ENCODE peak calls at places on chromosomes 13 and 19, in five cellular contexts. One of them, this sample, is unnamed. For H3K9me3, the result is how much of the 10 kb centered on the place peaks cover.

GRCh38 chr13:73462241-73462640 is 403.4 kb downstream of the KLF5 start:
- DNase-seq in uterus: no peak
- DNase-seq in heart right ventricle: no peak
- DNase-seq in thoracic aorta: no peak
- DNase-seq in body of pancreas: no peak
- DNase-seq in this sample: no peak

GRCh38 chr19:53101518-53101917 is 1.7 kb downstream of the ZNF160 start:
- DNase-seq in heart right ventricle: no peak
- DNase-seq in uterus: no peak
- DNase-seq in body of pancreas: no peak
- DNase-seq in thoracic aorta: no peak
- DNase-seq in this sample: no peak

GRCh38 chr19:39052243-39052746 is 19.9 kb upstream of the FBXO27 start:
- DNase-seq in heart right ventricle: peak
- DNase-seq in thoracic aorta: peak
- DNase-seq in body of pancreas: peak
- DNase-seq in uterus: peak
- DNase-seq in this sample: peak

GRCh38 chr13:28408235-28408848 is 86.6 kb downstream of the FLT1 start:
- DNase-seq in thoracic aorta: no peak
- DNase-seq in heart right ventricle: peak
- DNase-seq in body of pancreas: no peak
- DNase-seq in uterus: peak
- DNase-seq in this sample: no peak

GRCh38 chr19:48815870-48816501 is 5.2 kb upstream of the BCAT2 start:
- DNase-seq in body of pancreas: peak
- DNase-seq in heart right ventricle: no peak
- DNase-seq in thoracic aorta: no peak
- DNase-seq in uterus: no peak
- DNase-seq in this sample: no peak

GRCh38 chr13:97125051-97125809 is 96.9 kb upstream of the MBNL2 start:
- DNase-seq in heart right ventricle: no peak
- DNase-seq in thoracic aorta: no peak
- DNase-seq in uterus: peak
- DNase-seq in body of pancreas: no peak
- DNase-seq in this sample: no peak

GRCh38 chr13:86051134-86052103 is 252.2 kb upstream of the SLITRK6 start:
- DNase-seq in uterus: no peak
- DNase-seq in thoracic aorta: no peak
- DNase-seq in body of pancreas: no peak
- DNase-seq in heart right ventricle: no peak
- DNase-seq in this sample: no peak

GRCh38 chr19:12974301-12975220 is 5.2 kb downstream of the DAND5 start:
- DNase-seq in uterus: no peak
- DNase-seq in thoracic aorta: no peak
- DNase-seq in heart right ventricle: no peak
- DNase-seq in body of pancreas: no peak
- DNase-seq in this sample: no peak

GRCh38 chr13:19090495-19090894 is 91.1 kb downstream of the TUBA3C start:
- DNase-seq in body of pancreas: no peak
- DNase-seq in uterus: no peak
- DNase-seq in heart right ventricle: no peak
- DNase-seq in thoracic aorta: no peak
- DNase-seq in this sample: no peak

GRCh38 chr19:35528218-35529038 is at the start of gene SBSN:
- DNase-seq in uterus: no peak
- DNase-seq in body of pancreas: no peak
- DNase-seq in heart right ventricle: no peak
- DNase-seq in thoracic aorta: no peak
- DNase-seq in this sample: no peak

GRCh38 chr13:23723463-23723862 is 153.3 kb downstream of the TNFRSF19 start:
- DNase-seq in body of pancreas: no peak
- DNase-seq in thoracic aorta: no peak
- DNase-seq in heart right ventricle: no peak
- DNase-seq in uterus: peak
- DNase-seq in this sample: no peak

GRCh38 chr19:49861127-49861526 is 6.2 kb downstream of the PNKP start:
- DNase-seq in thoracic aorta: no peak
- DNase-seq in body of pancreas: no peak
- DNase-seq in uterus: peak
- DNase-seq in heart right ventricle: peak
- DNase-seq in this sample: peak

GRCh38 chr13:89982406-89983085 is 1364.9 kb upstream of the MIR17HG start:
- DNase-seq in heart right ventricle: no peak
- DNase-seq in thoracic aorta: no peak
- DNase-seq in uterus: no peak
- DNase-seq in body of pancreas: no peak
- DNase-seq in this sample: no peak

GRCh38 chr13:70117506-70117905 is 9.3 kb upstream of the KLHL1 start:
- DNase-seq in thoracic aorta: no peak
- DNase-seq in uterus: no peak
- DNase-seq in heart right ventricle: no peak
- DNase-seq in body of pancreas: no peak
- DNase-seq in this sample: no peak

GRCh38 chr19:50801107-50801506 is 10.9 kb downstream of the ACP4 start:
- DNase-seq in body of pancreas: no peak
- DNase-seq in uterus: no peak
- DNase-seq in thoracic aorta: no peak
- DNase-seq in heart right ventricle: no peak
- DNase-seq in this sample: no peak

GRCh38 chr13:53200498-53201453 is 172.2 kb downstream of the OLFM4 start:
- DNase-seq in heart right ventricle: peak
- DNase-seq in thoracic aorta: no peak
- DNase-seq in body of pancreas: peak
- DNase-seq in uterus: no peak
- DNase-seq in this sample: peak

GRCh38 chr19:38921420-38922274 is 8.9 kb downstream of the SARS2 start:
- DNase-seq in body of pancreas: no peak
- DNase-seq in heart right ventricle: no peak
- DNase-seq in uterus: no peak
- DNase-seq in thoracic aorta: no peak
- DNase-seq in this sample: no peak

GRCh38 chr13:28819046-28819747 is 942 bp upstream of the MTUS2 start:
- DNase-seq in uterus: peak
- DNase-seq in heart right ventricle: no peak
- DNase-seq in body of pancreas: no peak
- DNase-seq in thoracic aorta: no peak
- DNase-seq in this sample: no peak

GRCh38 chr19:13163609-13164364 is 13.6 kb downstream of the IER2 start:
- DNase-seq in body of pancreas: peak
- DNase-seq in uterus: peak
- DNase-seq in heart right ventricle: peak
- DNase-seq in thoracic aorta: no peak
- DNase-seq in this sample: peak

GRCh38 chr13:50153888-50154287 is 138.6 kb downstream of the KCNRG start:
- DNase-seq in thoracic aorta: no peak
- DNase-seq in uterus: no peak
- DNase-seq in heart right ventricle: no peak
- DNase-seq in body of pancreas: no peak
- DNase-seq in this sample: no peak

GRCh38 chr19:37817180-37817911 is 38.0 kb upstream of the ZNF573 start:
- DNase-seq in heart right ventricle: peak
- DNase-seq in uterus: peak
- DNase-seq in thoracic aorta: peak
- DNase-seq in body of pancreas: peak
- DNase-seq in this sample: peak

GRCh38 chr13:33676045-33676699 is 141.8 kb upstream of the RFC3 start:
- DNase-seq in thoracic aorta: no peak
- DNase-seq in heart right ventricle: no peak
- DNase-seq in body of pancreas: peak
- DNase-seq in uterus: no peak
- DNase-seq in this sample: no peak

GRCh38 chr13:39263033-39263432 is 224.8 kb downstream of the NHLRC3 start:
- DNase-seq in body of pancreas: peak
- DNase-seq in thoracic aorta: no peak
- DNase-seq in uterus: peak
- DNase-seq in heart right ventricle: no peak
- DNase-seq in this sample: no peak

GRCh38 chr13:101514695-101515275 is 62.3 kb downstream of the ITGBL1 start:
- DNase-seq in body of pancreas: no peak
- DNase-seq in heart right ventricle: no peak
- DNase-seq in thoracic aorta: no peak
- DNase-seq in uterus: no peak
- DNase-seq in this sample: no peak

DNA sequence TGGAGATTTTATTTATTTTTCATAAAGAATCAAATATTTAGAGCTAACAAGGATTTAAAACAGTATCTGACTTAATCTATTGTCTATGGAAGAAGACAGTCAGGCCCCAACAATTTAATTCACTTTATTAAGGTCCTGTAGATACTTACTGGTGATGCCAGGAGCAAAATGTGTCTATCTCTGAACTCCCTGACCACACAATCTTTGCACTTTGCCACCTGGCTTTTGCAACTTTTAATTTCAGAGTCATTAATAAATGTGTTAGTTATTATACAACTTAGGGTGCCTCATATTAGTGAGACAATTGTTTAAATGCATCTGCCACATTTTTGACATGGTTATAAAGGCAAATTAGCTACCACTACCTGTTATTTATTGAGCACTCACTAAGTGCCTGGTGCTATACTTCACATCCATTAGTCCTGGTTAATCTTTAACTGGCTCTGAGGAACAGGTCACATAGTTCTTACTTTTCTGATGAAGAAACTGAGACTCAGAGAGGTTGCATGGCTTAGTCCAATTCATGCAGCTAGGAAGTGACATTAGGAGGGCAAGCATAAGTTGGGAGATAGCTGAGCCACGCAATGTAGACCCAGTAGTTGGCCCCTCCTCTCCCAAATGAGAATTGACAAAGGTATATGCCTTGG is 297.9 kb downstream of the DCT start:
- DNase-seq in thoracic aorta: no peak
- DNase-seq in body of pancreas: no peak
- DNase-seq in uterus: no peak
- DNase-seq in heart right ventricle: no peak
- DNase-seq in this sample: no peak
- TF ChIP-seq CTCF in thoracic aorta: no peak
- TF ChIP-seq CTCF in body of pancreas: no peak
- TF ChIP-seq CTCF in uterus: no peak
- TF ChIP-seq CTCF in heart right ventricle: no peak
- TF ChIP-seq CTCF in this sample: no peak

GRCh38 chr19:18223860-18224524 is 2.2 kb downstream of the PDE4C start:
- DNase-seq in uterus: peak
- DNase-seq in thoracic aorta: no peak
- DNase-seq in heart right ventricle: peak
- DNase-seq in body of pancreas: peak
- DNase-seq in this sample: peak

GRCh38 chr19:18226956-18227780 is 930 bp upstream of the PDE4C start:
- DNase-seq in uterus: no peak
- DNase-seq in thoracic aorta: no peak
- DNase-seq in heart right ventricle: no peak
- DNase-seq in body of pancreas: no peak
- DNase-seq in this sample: no peak

GRCh38 chr19:18225355-18225701 is 910 bp downstream of the PDE4C start:
- DNase-seq in body of pancreas: no peak
- DNase-seq in thoracic aorta: no peak
- DNase-seq in uterus: no peak
- DNase-seq in heart right ventricle: no peak
- DNase-seq in this sample: no peak

GRCh38 chr19:18225702-18226468 is at the start of gene PDE4C:
- DNase-seq in thoracic aorta: no peak
- DNase-seq in body of pancreas: no peak
- DNase-seq in heart right ventricle: peak
- DNase-seq in uterus: no peak
- DNase-seq in this sample: no peak

GRCh38 chr19:18224525-18225354 is 1.5 kb downstream of the PDE4C start:
- DNase-seq in thoracic aorta: peak
- DNase-seq in heart right ventricle: peak
- DNase-seq in body of pancreas: peak
- DNase-seq in uterus: peak
- DNase-seq in this sample: peak
- H3K27ac ChIP-seq in thoracic aorta: no peak
- H3K27ac ChIP-seq in heart right ventricle: peak
- H3K27ac ChIP-seq in body of pancreas: no peak
- H3K27ac ChIP-seq in uterus: no peak
- H3K27ac ChIP-seq in this sample: no peak

GRCh38 chr13:113441661-113442060 is 11.6 kb downstream of the ADPRHL1 start:
- DNase-seq in body of pancreas: no peak
- DNase-seq in heart right ventricle: no peak
- DNase-seq in thoracic aorta: no peak
- DNase-seq in uterus: no peak
- DNase-seq in this sample: no peak
- H3K9me3 ChIP-seq in body of pancreas: under half
- H3K9me3 ChIP-seq in heart right ventricle: under half
- H3K9me3 ChIP-seq in thoracic aorta: under half
- H3K9me3 ChIP-seq in uterus: under half
- H3K9me3 ChIP-seq in this sample: under half

DNA sequence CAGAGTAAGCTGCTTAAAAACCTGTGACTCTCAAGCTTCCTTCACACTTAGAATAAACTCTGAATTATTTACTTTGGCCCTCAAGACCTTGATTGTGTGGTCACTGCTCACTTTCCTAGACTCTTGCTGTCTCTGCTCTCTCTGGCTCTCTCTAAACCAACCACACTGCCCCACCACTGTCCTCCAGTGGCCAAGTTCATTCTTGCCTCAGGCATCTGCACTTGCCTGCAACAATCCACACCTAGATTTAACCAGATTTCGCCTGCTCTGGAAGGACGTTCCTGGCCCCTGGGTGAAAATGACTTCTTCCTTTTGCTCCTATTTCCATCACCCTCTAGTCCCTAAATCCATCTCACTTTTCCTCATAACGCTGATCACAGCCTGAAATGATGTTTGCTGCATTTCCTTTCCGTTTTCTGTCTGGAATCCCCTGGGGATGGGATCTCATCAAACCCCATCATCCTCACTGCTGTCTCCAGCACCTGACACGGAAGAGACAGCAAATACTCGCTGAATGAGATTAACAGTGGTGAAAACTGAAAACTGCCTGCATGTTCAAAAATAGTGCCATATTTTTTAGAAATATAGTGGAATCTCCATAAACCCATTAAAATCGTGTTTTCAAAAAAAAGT is 232.6 kb downstream of the UQCRFS1 start:
- DNase-seq in heart right ventricle: no peak
- DNase-seq in uterus: no peak
- DNase-seq in body of pancreas: no peak
- DNase-seq in thoracic aorta: no peak
- DNase-seq in this sample: no peak
- TF ChIP-seq CTCF in heart right ventricle: peak
- TF ChIP-seq CTCF in uterus: no peak
- TF ChIP-seq CTCF in body of pancreas: no peak
- TF ChIP-seq CTCF in thoracic aorta: no peak
- TF ChIP-seq CTCF in this sample: no peak

GRCh38 chr13:98397861-98398260 is 179.0 kb downstream of the STK24 start:
- DNase-seq in thoracic aorta: no peak
- DNase-seq in uterus: no peak
- DNase-seq in heart right ventricle: no peak
- DNase-seq in body of pancreas: no peak
- DNase-seq in this sample: no peak
- H3K27ac ChIP-seq in thoracic aorta: no peak
- H3K27ac ChIP-seq in uterus: no peak
- H3K27ac ChIP-seq in heart right ventricle: no peak
- H3K27ac ChIP-seq in body of pancreas: no peak
- H3K27ac ChIP-seq in this sample: no peak

DNA sequence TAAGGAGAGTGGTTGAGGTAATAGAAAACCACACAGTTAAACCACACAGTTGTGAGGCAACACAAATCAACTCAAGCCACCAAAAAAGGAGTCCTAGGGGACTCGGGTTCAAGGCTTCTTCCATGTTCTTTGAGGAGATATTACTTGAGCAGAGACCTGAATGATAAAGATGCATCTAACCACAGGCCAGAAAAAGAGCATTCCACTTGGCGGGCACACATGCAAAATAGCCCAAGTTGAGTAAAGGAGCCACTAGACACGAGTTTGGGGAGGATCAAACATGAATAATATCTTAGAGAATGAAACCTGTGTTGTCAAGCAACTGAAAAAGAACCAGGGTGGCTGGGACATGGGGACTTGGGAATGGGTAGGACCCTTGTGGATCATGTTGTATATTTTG is 30.2 kb downstream of the NLRP4 start:
- DNase-seq in thoracic aorta: no peak
- DNase-seq in uterus: no peak
- DNase-seq in body of pancreas: no peak
- DNase-seq in heart right ventricle: no peak
- DNase-seq in this sample: no peak
- H3K9me3 ChIP-seq in thoracic aorta: under half
- H3K9me3 ChIP-seq in uterus: under half
- H3K9me3 ChIP-seq in body of pancreas: under half
- H3K9me3 ChIP-seq in heart right ventricle: under half
- H3K9me3 ChIP-seq in this sample: under half